ENCODE peak calls at places on chromosome 14, in five cellular contexts. G is A549, L is body of pancreas, U is IMR-90, S is upper lobe of left lung. P is an unnamed sample.
A peak's percentile ranks its signal among the peaks of the same experiment; 100 is the strongest.

GRCh38 chr14:75489480-75489837 is 32.8 kb upstream of the BATF start:
- ATAC-seq in U (no peak), S (no peak), G (peak; percentile 33), L (peak; percentile 76), P (no peak)

GRCh38 chr14:50381008-50381407 is 15.7 kb downstream of the CDKL1 start:
- ATAC-seq in L (no peak), U (no peak), S (peak; percentile 5), G (no peak), P (no peak)

GRCh38 chr14:20630340-20631022 is 11.0 kb downstream of the OR6S1 start:
- ATAC-seq in L (peak; percentile 18), S (no peak), G (peak; percentile 20), U (peak; percentile 38), P (no peak)

GRCh38 chr14:55780156-55780946 is 200.3 kb downstream of the KTN1 start:
- ATAC-seq in L (peak; percentile 88), U (peak; percentile 76), G (no peak), S (peak; percentile 80), P (peak; percentile 86)

GRCh38 chr14:92938235-92938875 is 15.4 kb downstream of the CHGA start:
- ATAC-seq in U (no peak), G (no peak), S (no peak), L (peak; percentile 19), P (no peak)

GRCh38 chr14:55585854-55586253 is 5.8 kb downstream of the KTN1 start:
- ATAC-seq in G (no peak), L (no peak), U (peak; percentile 25), S (no peak), P (no peak)

GRCh38 chr14:51692646-51693045 is 40.9 kb downstream of the FRMD6 start:
- ATAC-seq in S (no peak), L (no peak), U (no peak), G (no peak), P (no peak)

GRCh38 chr14:97442363-97442762 is 645.2 kb downstream of the VRK1 start:
- ATAC-seq in L (no peak), S (no peak), G (no peak), U (no peak), P (no peak)

GRCh38 chr14:97306785-97307246 is 509.6 kb downstream of the VRK1 start:
- ATAC-seq in L (no peak), S (no peak), G (no peak), U (no peak), P (no peak)

GRCh38 chr14:99554757-99555531 is 49.1 kb downstream of the CCDC85C start:
- ATAC-seq in S (peak; percentile 20), U (no peak), G (peak; percentile 53), L (peak; percentile 88), P (peak; percentile 35)

GRCh38 chr14:90599339-90599738 is 202.5 kb downstream of the CALM1 start:
- ATAC-seq in G (no peak), U (no peak), S (no peak), L (no peak), P (no peak)

GRCh38 chr14:33634631-33635030 is 316.2 kb downstream of the EGLN3 start:
- ATAC-seq in L (no peak), U (no peak), G (no peak), S (no peak), P (no peak)

GRCh38 chr14:91357731-91358319 is 59.8 kb downstream of the CCDC88C start:
- ATAC-seq in L (no peak), S (no peak), G (no peak), U (no peak), P (no peak)

GRCh38 chr14:69710378-69710777 is 56.6 kb upstream of the SRSF5 start:
- ATAC-seq in S (no peak), U (no peak), L (no peak), G (no peak), P (no peak)

GRCh38 chr14:70635971-70636595 is 5.6 kb upstream of the TTC9 start:
- ATAC-seq in S (no peak), U (no peak), G (no peak), L (no peak), P (no peak)

GRCh38 chr14:31090872-31091764 is 64.9 kb upstream of the STRN3 start:
- ATAC-seq in S (peak; percentile 84), G (peak; percentile 97), U (peak; percentile 93), L (peak; percentile 94), P (peak; percentile 97)

GRCh38 chr14:83217492-83217891 is 1683.8 kb upstream of the SEL1L start:
- ATAC-seq in G (no peak), U (peak; percentile 98), S (peak; percentile 55), L (no peak), P (peak; percentile 50)

GRCh38 chr14:39055786-39056474 is 47.1 kb downstream of the SEC23A start:
- ATAC-seq in L (no peak), S (no peak), G (no peak), U (no peak), P (no peak)

GRCh38 chr14:72528059-72528950 is 365.6 kb downstream of the DPF3 start:
- ATAC-seq in G (peak; percentile 30), S (no peak), L (no peak), U (peak; percentile 76), P (no peak)

GRCh38 chr14:87179936-87180335 is 813.0 kb downstream of the GALC start:
- ATAC-seq in G (no peak), U (no peak), L (no peak), S (no peak), P (no peak)

GRCh38 chr14:67251573-67252226 is 10.5 kb downstream of the PALS1 start:
- ATAC-seq in G (no peak), L (no peak), U (no peak), S (no peak), P (no peak)

GRCh38 chr14:31018057-31018645 is 7.3 kb upstream of the AP4S1 start:
- ATAC-seq in S (no peak), L (no peak), U (no peak), G (no peak), P (no peak)

GRCh38 chr14:68124050-68124449 is 304.5 kb downstream of the RAD51B start:
- ATAC-seq in S (no peak), U (no peak), L (no peak), G (no peak), P (no peak)

GRCh38 chr14:20356422-20356821 is 13.0 kb downstream of the PARP2 start:
- ATAC-seq in G (no peak), S (no peak), U (no peak), L (no peak), P (no peak)

GRCh38 chr14:39426605-39427004 is 5.6 kb downstream of the FBXO33 start:
- ATAC-seq in L (no peak), S (peak; percentile 34), U (peak; percentile 7), G (peak; percentile 40), P (no peak)

GRCh38 chr14:57153286-57153685 is 115.4 kb downstream of the EXOC5 start:
- ATAC-seq in U (no peak), L (no peak), G (no peak), S (no peak), P (no peak)

GRCh38 chr14:30085943-30086342 is 158.3 kb upstream of the PRKD1 start:
- ATAC-seq in U (no peak), L (no peak), G (no peak), S (no peak), P (no peak)

GRCh38 chr14:100746326-100746725 is 19.6 kb downstream of the DLK1 start:
- ATAC-seq in L (no peak), S (no peak), U (peak; percentile 53), G (no peak), P (no peak)

GRCh38 chr14:33737446-33737845 is 213.4 kb downstream of the EGLN3 start:
- ATAC-seq in U (no peak), L (no peak), G (no peak), S (no peak), P (no peak)

GRCh38 chr14:105324080-105324778 is 9.7 kb downstream of the PACS2 start:
- ATAC-seq in G (no peak), S (peak; percentile 34), L (no peak), U (peak; percentile 40), P (peak; percentile 62)

GRCh38 chr14:31596691-31597090 is 35.5 kb downstream of the NUBPL start:
- ATAC-seq in U (peak; percentile 95), L (no peak), S (no peak), G (no peak), P (no peak)

GRCh38 chr14:26138764-26139445 is 458.9 kb downstream of the NOVA1 start:
- ATAC-seq in U (no peak), G (no peak), L (no peak), S (no peak), P (no peak)

GRCh38 chr14:21535545-21536394 is 9.6 kb upstream of the SALL2 start:
- ATAC-seq in L (no peak), S (peak; percentile 53), G (no peak), U (no peak), P (no peak)

GRCh38 chr14:72568296-72568992 is 325.5 kb downstream of the DPF3 start:
- ATAC-seq in S (no peak), L (no peak), U (no peak), G (no peak), P (no peak)

GRCh38 chr14:24141030-24141880 is at the start of gene EMC9:
- ATAC-seq in L (peak; percentile 92), U (peak; percentile 92), S (peak; percentile 98), G (peak; percentile 81), P (peak; percentile 97)
- TF ChIP-seq POLR2A in L (peak; percentile 85), U (peak; percentile 84), S (peak; percentile 89), G (peak; percentile 81), P (peak; percentile 68)

DNA sequence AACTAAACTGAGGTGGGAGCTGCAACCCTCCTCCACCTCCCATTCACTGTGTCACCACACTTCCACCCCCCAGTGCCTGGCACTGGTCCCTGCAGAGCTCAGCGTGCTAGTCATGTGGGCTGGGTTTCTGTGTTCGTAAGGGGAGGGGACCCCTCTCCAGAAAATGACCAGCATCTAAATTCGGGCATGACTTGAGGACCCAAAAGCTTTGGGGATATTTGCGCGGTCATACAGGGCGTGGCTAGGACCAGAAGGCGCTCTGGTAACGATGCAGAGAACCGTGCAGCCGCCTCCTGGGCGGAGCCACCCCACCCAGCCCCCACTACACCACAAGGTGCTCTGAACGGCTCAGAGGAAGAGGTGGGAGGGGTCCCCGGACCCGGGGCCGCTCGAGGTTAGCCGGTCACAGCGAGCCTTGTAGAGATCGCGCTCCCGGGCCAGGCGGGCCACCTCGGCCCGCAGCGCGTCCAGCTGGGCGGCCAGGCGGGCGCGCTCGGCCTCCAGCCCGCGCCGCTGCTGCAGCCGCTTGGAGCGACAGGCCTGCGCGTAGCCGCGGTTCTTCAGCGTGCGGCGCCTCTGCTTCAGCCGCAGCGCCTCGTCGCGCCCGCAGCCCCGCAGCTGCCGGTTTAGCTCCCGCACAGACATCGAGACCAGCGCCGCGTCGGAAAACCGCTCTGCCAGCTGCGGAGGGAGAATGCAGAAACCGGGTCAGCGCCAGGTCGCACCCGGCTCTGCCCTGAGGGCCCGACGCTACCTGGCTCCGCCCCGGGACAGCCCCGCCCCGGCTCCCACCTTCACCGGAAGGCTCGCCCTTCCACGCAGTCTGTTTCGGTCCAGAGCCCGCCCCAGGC is 9.8 kb downstream of the CPNE6 start:
- ATAC-seq in U (peak; percentile 91), L (peak; percentile 94), S (peak; percentile 73), G (peak; percentile 90), P (peak; percentile 77)
- TF ChIP-seq POLR2A in U (no peak), L (peak; percentile 85), S (peak; percentile 74), G (peak; percentile 46), P (no peak)

GRCh38 chr14:103126873-103127304 is 3.6 kb downstream of the TNFAIP2 start:
- ATAC-seq in G (no peak), U (peak; percentile 38), L (peak; percentile 74), S (no peak), P (peak; percentile 14)
- TF ChIP-seq POLR2A in G (no peak), U (no peak), L (no peak), S (no peak), P (no peak)

GRCh38 chr14:74231784-74232183 is 7.5 kb upstream of the VSX2 start:
- ATAC-seq in S (no peak), G (no peak), U (no peak), L (no peak), P (no peak)
- TF ChIP-seq POLR2A in S (no peak), G (no peak), U (no peak), L (no peak), P (no peak)